ENCODE peak calls at places on chromosomes 4 and X, in five cellular contexts. L is NCI-H345, A is fibroblast of villous mesenchyme, W is T-helper 9 cell, K is esophagus squamous epithelium. M is an unnamed sample.

GRCh38 chr4:141142423-141142822 is 9.2 kb upstream of the RNF150 start:
- DNase-seq in A (no peak), K (no peak), L (no peak), W (no peak), M (no peak)

GRCh38 chr4:146643812-146644401 is 5.2 kb downstream of the POU4F2 start:
- DNase-seq in W (no peak), L (no peak), A (peak; percentile 38), K (no peak), M (no peak)

GRCh38 chr4:23710298-23710697 is 179.5 kb downstream of the PPARGC1A start:
- DNase-seq in A (no peak), K (no peak), W (no peak), L (no peak), M (no peak)

GRCh38 chr4:76449362-76449767 is 14.3 kb downstream of the SHROOM3 start:
- DNase-seq in W (no peak), L (no peak), K (no peak), A (no peak), M (no peak)

GRCh38 chr4:79927931-79928330 is 145.1 kb downstream of the ANTXR2 start:
- DNase-seq in W (no peak), L (no peak), A (no peak), K (no peak), M (no peak)

GRCh38 chr4:143248827-143249226 is 64.1 kb downstream of the USP38 start:
- DNase-seq in K (no peak), W (no peak), L (no peak), A (no peak), M (no peak)

GRCh38 chrX:28585767-28586166 is 1.5 kb upstream of the IL1RAPL1 start:
- DNase-seq in K (no peak), W (no peak), L (no peak), A (no peak), M (no peak)

GRCh38 chr4:125741825-125742452 is 427.2 kb downstream of the FAT4 start:
- DNase-seq in W (no peak), A (peak; percentile 39), K (no peak), L (no peak), M (no peak)

GRCh38 chr4:102734591-102735385 is 26.0 kb downstream of the MANBA start:
- DNase-seq in W (no peak), L (no peak), K (no peak), A (peak; percentile 21), M (no peak)

GRCh38 chr4:152352645-152353116 is 183.2 kb downstream of the FBXW7 start:
- DNase-seq in K (no peak), A (peak; percentile 97), W (no peak), L (peak; percentile 78), M (peak; percentile 95)